ENCODE peak calls at places on chromosomes 1 and 21, in seven cellular contexts. X is astrocyte of the cerebellum, N is fibroblast of pulmonary artery, W is uterus, Y is bronchial epithelial cell, S is choroid plexus epithelial cell, Z is heart left ventricle. I is an unnamed sample.

GRCh38 chr1:212295579-212295978 is 10.4 kb downstream of the PPP2R5A start:
- DNase-seq in X (no peak), N (no peak), W (no peak), Y (no peak), S (no peak), Z (no peak), I (no peak)

GRCh38 chr1:207433435-207433834 is 20.7 kb upstream of the CR2 start:
- DNase-seq in X (no peak), N (no peak), W (no peak), Y (no peak), S (no peak), Z (no peak), I (no peak)

GRCh38 chr1:167223144-167224103 is 2.7 kb downstream of the POU2F1 start:
- DNase-seq in X (peak; percentile 51), N (no peak), W (no peak), Y (no peak), S (no peak), Z (no peak), I (no peak)

GRCh38 chr21:41361053-41361785 is 608 bp upstream of the MX2 start:
- DNase-seq in X (no peak), N (no peak), W (no peak), Y (no peak), S (no peak), Z (no peak), I (no peak)

GRCh38 chr21:42737969-42738590 is 84.7 kb downstream of the PDE9A start:
- DNase-seq in X (no peak), N (peak; percentile 28), W (peak; percentile 53), Y (no peak), S (peak; percentile 39), Z (peak; percentile 59), I (no peak)

GRCh38 chr1:41977329-41977728 is 58.6 kb upstream of the HIVEP3 start:
- DNase-seq in X (no peak), N (no peak), W (no peak), Y (no peak), S (no peak), Z (no peak), I (no peak)

GRCh38 chr21:18743523-18743922 is 339.9 kb upstream of the TMPRSS15 start:
- DNase-seq in X (no peak), N (no peak), W (no peak), Y (no peak), S (peak; percentile 5), Z (no peak), I (no peak)

GRCh38 chr1:94329986-94330385 is 88.2 kb upstream of the ABCD3 start:
- DNase-seq in X (peak; percentile 53), N (peak; percentile 79), W (no peak), Y (peak; percentile 28), S (peak; percentile 86), Z (peak; percentile 22), I (no peak)

GRCh38 chr1:3717715-3718601 is 34.3 kb upstream of the CCDC27 start:
- DNase-seq in X (no peak), N (no peak), W (no peak), Y (no peak), S (no peak), Z (no peak), I (no peak)

GRCh38 chr1:87478231-87478630 is 149.6 kb downstream of the LMO4 start:
- DNase-seq in X (no peak), N (peak; percentile 11), W (peak; percentile 14), Y (peak; percentile 27), S (peak; percentile 14), Z (peak; percentile 22), I (no peak)

GRCh38 chr21:26842300-26842699 is 2.9 kb downstream of the ADAMTS1 start:
- DNase-seq in X (no peak), N (peak; percentile 69), W (no peak), Y (no peak), S (peak; percentile 40), Z (no peak), I (no peak)

GRCh38 chr21:26845066-26845749 is at the start of gene ADAMTS1:
- DNase-seq in X (peak; percentile 68), N (peak; percentile 91), W (peak; percentile 98), Y (peak; percentile 47), S (peak; percentile 92), Z (peak; percentile 93), I (no peak)

GRCh38 chr21:26844258-26845065 is 747 bp downstream of the ADAMTS1 start:
- DNase-seq in X (no peak), N (peak; percentile 53), W (peak; percentile 65), Y (no peak), S (peak; percentile 65), Z (peak; percentile 71), I (no peak)

GRCh38 chr21:26843912-26844257 is 1.3 kb downstream of the ADAMTS1 start:
- DNase-seq in X (peak; percentile 79), N (peak; percentile 72), W (peak; percentile 31), Y (peak; percentile 25), S (peak; percentile 94), Z (no peak), I (no peak)

DNA sequence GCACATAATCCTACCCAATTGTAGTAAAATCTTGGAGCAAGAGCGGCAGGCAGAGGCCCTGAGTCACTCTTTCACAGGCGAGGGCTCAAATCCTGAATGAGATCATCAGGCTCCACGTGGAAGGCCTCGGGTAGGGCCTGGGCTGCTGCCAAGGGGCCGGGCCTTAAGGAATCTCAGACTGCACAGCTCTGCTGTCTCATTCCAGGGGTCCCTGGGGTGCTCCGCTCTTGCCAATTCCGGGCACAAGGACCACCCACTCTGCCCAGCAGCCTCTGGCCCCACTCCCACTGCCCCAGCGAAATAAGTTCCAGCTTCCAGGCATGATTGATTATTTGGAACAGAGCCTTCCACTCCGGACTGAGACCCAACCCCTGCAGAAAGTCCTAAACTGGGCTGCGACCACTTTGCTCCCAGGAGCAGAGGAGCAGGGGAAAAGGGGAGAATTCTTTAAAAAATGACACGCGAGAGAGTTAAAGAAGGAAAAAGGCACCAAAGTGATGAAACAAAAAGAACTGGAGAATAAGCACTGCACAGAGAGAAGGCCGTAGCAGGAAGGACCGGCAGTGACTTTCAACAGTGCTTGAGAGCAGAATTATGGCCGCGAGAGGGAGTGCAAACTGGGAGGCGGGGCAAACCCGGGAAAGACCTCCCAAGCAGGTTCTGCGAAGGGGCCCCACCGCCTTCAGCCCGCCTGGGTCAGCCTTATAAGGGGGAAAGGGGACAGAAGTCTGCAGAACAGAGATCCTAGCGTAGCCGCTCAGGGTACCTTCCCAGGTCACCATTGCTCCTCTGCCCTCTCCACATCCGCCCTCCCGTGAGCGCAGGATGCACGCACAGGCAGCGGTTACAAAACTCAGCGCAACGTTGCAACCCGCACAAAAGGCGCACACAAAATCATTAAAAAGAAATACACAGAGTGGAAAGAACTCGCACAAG is 2.0 kb downstream of the ADAMTS1 start:
- DNase-seq in X (peak; percentile 95), N (peak; percentile 97), W (peak; percentile 95), Y (peak; percentile 89), S (peak; percentile 98), Z (peak; percentile 93), I (no peak)
- TF ChIP-seq CTCF in X (peak; percentile 45), N (peak; percentile 35), W (peak; percentile 24), Y (peak; percentile 44), S (peak; percentile 59), Z (peak; percentile 18), I (peak; percentile 22)

GRCh38 chr1:158506369-158506987 is 34.5 kb downstream of the OR10R2 start:
- DNase-seq in X (no peak), N (peak; percentile 60), W (no peak), Y (peak; percentile 36), S (peak; percentile 13), Z (no peak), I (no peak)
- TF ChIP-seq CTCF in X (peak; percentile 15), N (peak; percentile 66), W (no peak), Y (peak; percentile 59), S (peak; percentile 38), Z (peak; percentile 35), I (peak; percentile 64)

GRCh38 chr1:7120863-7121621 is 335.8 kb downstream of the CAMTA1 start:
- DNase-seq in X (peak; percentile 64), N (no peak), W (no peak), Y (no peak), S (no peak), Z (no peak), I (no peak)
- TF ChIP-seq CTCF in X (no peak), N (no peak), W (no peak), Y (peak; percentile 30), S (peak; percentile 44), Z (peak; percentile 6), I (peak; percentile 32)

DNA sequence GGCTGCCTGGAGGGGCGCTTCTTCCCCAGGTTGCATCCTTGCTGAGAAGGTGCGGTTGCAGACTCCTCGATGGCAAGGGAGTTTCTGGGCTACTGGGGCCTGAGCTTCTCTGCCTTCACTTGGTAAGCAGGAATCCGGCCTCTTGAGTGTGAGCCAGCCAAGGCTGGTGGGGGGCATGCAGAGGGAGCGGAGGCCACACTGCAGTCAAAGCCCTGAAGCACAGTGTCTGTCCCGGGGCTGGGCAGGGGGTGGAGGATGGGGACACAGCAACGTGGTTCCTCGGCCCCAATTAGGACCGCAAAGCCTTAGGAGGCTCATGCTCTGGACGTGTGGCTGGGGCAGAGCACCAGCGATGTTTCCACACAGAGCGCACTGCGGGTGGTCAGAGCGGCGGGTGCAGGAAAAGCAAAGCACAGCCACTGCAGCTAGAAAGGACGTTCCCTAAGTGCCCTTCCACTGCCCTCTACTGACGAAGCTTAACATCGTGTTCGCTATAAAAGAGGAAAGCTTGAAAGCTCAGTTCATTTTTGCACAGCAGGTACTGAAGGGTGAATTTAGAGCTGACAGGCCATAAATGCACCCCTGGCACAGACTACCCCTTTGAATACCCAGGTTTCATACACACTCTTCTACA is 60.7 kb upstream of the COG2 start:
- DNase-seq in X (no peak), N (no peak), W (no peak), Y (no peak), S (peak; percentile 13), Z (no peak), I (no peak)
- TF ChIP-seq CTCF in X (no peak), N (no peak), W (no peak), Y (no peak), S (peak; percentile 28), Z (no peak), I (peak; percentile 42)

DNA sequence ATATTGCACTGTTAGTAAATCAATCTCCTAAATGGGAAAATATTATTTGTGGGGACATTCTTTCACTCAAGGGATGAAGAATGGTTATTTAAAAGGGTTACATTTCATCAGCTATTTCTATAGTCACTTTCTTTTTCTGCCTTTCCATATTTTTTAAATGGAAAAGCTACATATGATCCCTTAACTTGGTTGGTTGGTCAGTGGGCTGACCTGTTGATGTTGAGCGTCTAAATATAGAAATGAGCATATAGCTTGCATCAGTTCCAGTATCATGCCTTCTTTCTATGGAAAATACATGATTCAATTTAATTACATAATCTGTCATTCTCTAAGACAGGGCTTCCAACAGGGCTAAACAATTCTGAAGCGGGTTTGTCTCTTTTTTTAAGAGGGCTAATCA is 40.6 kb downstream of the TYW3 start:
- DNase-seq in X (no peak), N (no peak), W (no peak), Y (no peak), S (no peak), Z (no peak), I (no peak)
- TF ChIP-seq CTCF in X (no peak), N (no peak), W (no peak), Y (no peak), S (no peak), Z (no peak), I (no peak)